ENCODE peak calls at places on chromosomes 13 and 19, in eight cellular contexts. I is glomerular endothelial cell; M is HEK293T; X is D341Med; L is stimulated activated CD8-positive, alpha-beta memory T cell treated with anti-CD3 and anti-CD28 coated beads, Interleukin-2, amount 100 ng/mL, for 1 hour; W is GM12865; H is ELR; N is nucleus accumbens. P is an unnamed sample.

GRCh38 chr19:1119475-1120217 is 15.9 kb downstream of the GPX4 start:
- DNase-seq in I (no peak), M (no peak), X (no peak), L (no peak), W (no peak), H (no peak), N (no peak), P (no peak)

GRCh38 chr19:48926909-48927308 is 6.6 kb upstream of the DHDH start:
- DNase-seq in I (peak), M (no peak), X (no peak), L (no peak), W (no peak), H (peak), N (peak), P (no peak)

GRCh38 chr19:40778865-40779284 is 828 bp downstream of the RAB4B start:
- DNase-seq in I (no peak), M (no peak), X (no peak), L (no peak), W (no peak), H (peak), N (no peak), P (no peak)

GRCh38 chr13:61944329-61944929 is 528.8 kb upstream of the PCDH20 start:
- DNase-seq in I (no peak), M (no peak), X (no peak), L (no peak), W (no peak), H (no peak), N (no peak), P (no peak)

GRCh38 chr19:40322951-40323615 is 25.1 kb downstream of the C19orf47 start:
- DNase-seq in I (no peak), M (no peak), X (no peak), L (no peak), W (no peak), H (peak), N (no peak), P (no peak)

GRCh38 chr13:94550030-94550738 is 45.8 kb downstream of the TGDS start:
- DNase-seq in I (no peak), M (no peak), X (no peak), L (no peak), W (no peak), H (peak), N (no peak), P (no peak)

GRCh38 chr19:17473041-17473440 is 2.7 kb downstream of the SLC27A1 start:
- DNase-seq in I (peak), M (no peak), X (no peak), L (no peak), W (peak), H (peak), N (no peak), P (no peak)

GRCh38 chr19:12965017-12965811 is 4.2 kb upstream of the DAND5 start:
- DNase-seq in I (no peak), M (peak), X (peak), L (peak), W (peak), H (peak), N (peak), P (peak)

GRCh38 chr19:40423227-40423566 is 2.6 kb downstream of the SERTAD1 start:
- DNase-seq in I (no peak), M (no peak), X (no peak), L (no peak), W (no peak), H (no peak), N (no peak), P (no peak)

GRCh38 chr19:33673996-33674395 is 52.2 kb downstream of the CHST8 start:
- DNase-seq in I (no peak), M (no peak), X (no peak), L (no peak), W (no peak), H (no peak), N (no peak), P (peak)

GRCh38 chr19:48858984-48859710 is 9.3 kb downstream of the PLEKHA4 start:
- DNase-seq in I (no peak), M (peak), X (peak), L (no peak), W (peak), H (no peak), N (no peak), P (no peak)

GRCh38 chr13:28337196-28338045 is 157.5 kb downstream of the FLT1 start:
- DNase-seq in I (no peak), M (no peak), X (no peak), L (no peak), W (no peak), H (peak), N (no peak), P (no peak)

GRCh38 chr13:30158774-30159445 is 148.4 kb downstream of the KATNAL1 start:
- DNase-seq in I (no peak), M (no peak), X (no peak), L (no peak), W (peak), H (peak), N (no peak), P (no peak)

GRCh38 chr13:99501952-99502310 is 659 bp downstream of the TM9SF2 start:
- DNase-seq in I (no peak), M (no peak), X (peak), L (no peak), W (peak), H (peak), N (no peak), P (no peak)

GRCh38 chr19:45670670-45671453 is 2.8 kb downstream of the GIPR start:
- DNase-seq in I (no peak), M (peak), X (peak), L (no peak), W (peak), H (peak), N (peak), P (peak)

GRCh38 chr13:75931116-75931515 is 295.0 kb downstream of the LMO7 start:
- DNase-seq in I (no peak), M (no peak), X (no peak), L (no peak), W (no peak), H (no peak), N (no peak), P (no peak)

GRCh38 chr19:45924891-45925447 is 10.4 kb upstream of the NANOS2 start:
- DNase-seq in I (no peak), M (no peak), X (no peak), L (no peak), W (no peak), H (no peak), N (no peak), P (peak)

GRCh38 chr13:50901701-50902100 is 7.9 kb upstream of the RNASEH2B start:
- DNase-seq in I (no peak), M (no peak), X (no peak), L (no peak), W (no peak), H (no peak), N (no peak), P (no peak)

GRCh38 chr19:15320118-15320517 is 12.2 kb downstream of the BRD4 start:
- DNase-seq in I (no peak), M (no peak), X (no peak), L (no peak), W (no peak), H (peak), N (no peak), P (no peak)

GRCh38 chr19:56927791-56928207 is 87.3 kb upstream of the PEG3 start:
- DNase-seq in I (no peak), M (no peak), X (no peak), L (no peak), W (no peak), H (no peak), N (no peak), P (no peak)

GRCh38 chr13:93268327-93269028 is 41.9 kb downstream of the GPC6 start:
- DNase-seq in I (no peak), M (no peak), X (no peak), L (no peak), W (no peak), H (no peak), N (no peak), P (peak)

GRCh38 chr19:16506961-16507360 is 10.8 kb downstream of the C19orf44 start:
- DNase-seq in I (no peak), M (peak), X (no peak), L (no peak), W (no peak), H (no peak), N (no peak), P (no peak)

GRCh38 chr19:6271721-6272410 is 7.9 kb downstream of the MLLT1 start:
- DNase-seq in I (no peak), M (peak), X (no peak), L (no peak), W (no peak), H (peak), N (peak), P (peak)

GRCh38 chr19:40231544-40232424 is 5.3 kb upstream of the CCNP start:
- DNase-seq in I (no peak), M (no peak), X (no peak), L (no peak), W (no peak), H (peak), N (no peak), P (peak)

GRCh38 chr13:67736646-67737420 is 506.7 kb upstream of the PCDH9 start:
- DNase-seq in I (no peak), M (peak), X (peak), L (no peak), W (peak), H (peak), N (peak), P (peak)

GRCh38 chr19:43675269-43675879 is 5.4 kb upstream of the PLAUR start:
- DNase-seq in I (no peak), M (no peak), X (no peak), L (no peak), W (peak), H (peak), N (no peak), P (peak)

GRCh38 chr13:29569253-29570057 is 26.0 kb downstream of the SLC7A1 start:
- DNase-seq in I (no peak), M (no peak), X (no peak), L (no peak), W (no peak), H (no peak), N (no peak), P (peak)

GRCh38 chr13:25784119-25784518 is 267.7 kb downstream of the SHISA2 start:
- DNase-seq in I (no peak), M (no peak), X (no peak), L (no peak), W (no peak), H (no peak), N (no peak), P (no peak)

GRCh38 chr13:110442946-110443632 is 118.4 kb downstream of the RAB20 start:
- DNase-seq in I (no peak), M (no peak), X (no peak), L (no peak), W (peak), H (peak), N (no peak), P (peak)

GRCh38 chr19:10346509-10346908 is 7.1 kb upstream of the ICAM3 start:
- DNase-seq in I (no peak), M (no peak), X (no peak), L (no peak), W (no peak), H (no peak), N (no peak), P (no peak)

GRCh38 chr19:6821639-6822310 is 49.3 kb downstream of the VAV1 start:
- DNase-seq in I (no peak), M (no peak), X (no peak), L (no peak), W (no peak), H (no peak), N (no peak), P (no peak)

GRCh38 chr13:26991508-26992181 is 180.0 kb downstream of the USP12 start:
- DNase-seq in I (no peak), M (no peak), X (no peak), L (no peak), W (no peak), H (no peak), N (peak), P (peak)

GRCh38 chr13:109778102-109778542 is 8.3 kb downstream of the IRS2 start:
- DNase-seq in I (no peak), M (no peak), X (no peak), L (no peak), W (no peak), H (peak), N (no peak), P (no peak)

GRCh38 chr19:1656988-1657536 is 4.6 kb upstream of the TCF3 start:
- DNase-seq in I (no peak), M (no peak), X (no peak), L (no peak), W (no peak), H (no peak), N (no peak), P (no peak)